ENCODE peak calls at places on chromosome 22, in eight cellular contexts. Y is natural killer cell; W is cardiac muscle cell; Z is HFFc6; H is CD4-positive, alpha-beta T cell; I is AG09309; K is lower lobe of right lung; T is astrocyte of the spinal cord. P is an unnamed sample.

GRCh38 chr22:46614070-46614931 is 5.9 kb upstream of the GRAMD4 start:
- DNase-seq in Y (no peak), W (no peak), Z (no peak), H (peak; percentile 61), I (no peak), K (peak; percentile 62), T (no peak), P (no peak)

GRCh38 chr22:50252081-50253045 is 1.3 kb upstream of the HDAC10 start:
- DNase-seq in Y (peak; percentile 65), W (peak; percentile 71), Z (no peak), H (peak; percentile 67), I (no peak), K (peak; percentile 83), T (peak; percentile 50), P (no peak)

GRCh38 chr22:46362934-46363515 is 27.5 kb downstream of the TRMU start:
- DNase-seq in Y (no peak), W (no peak), Z (no peak), H (no peak), I (no peak), K (peak; percentile 38), T (no peak), P (no peak)

GRCh38 chr22:46336119-46337078 is 885 bp downstream of the TRMU start:
- DNase-seq in Y (no peak), W (peak; percentile 16), Z (peak; percentile 28), H (no peak), I (no peak), K (peak; percentile 59), T (no peak), P (no peak)

GRCh38 chr22:49460662-49461371 is 366.9 kb downstream of the BRD1 start:
- DNase-seq in Y (no peak), W (no peak), Z (no peak), H (no peak), I (no peak), K (no peak), T (no peak), P (no peak)

GRCh38 chr22:27192135-27192900 is 534.9 kb downstream of the MIAT start:
- DNase-seq in Y (no peak), W (peak; percentile 25), Z (no peak), H (no peak), I (no peak), K (no peak), T (no peak), P (no peak)

GRCh38 chr22:46053563-46054090 is 76.7 kb upstream of the WNT7B start:
- DNase-seq in Y (peak; percentile 56), W (peak; percentile 74), Z (no peak), H (peak; percentile 48), I (no peak), K (peak; percentile 87), T (peak; percentile 61), P (no peak)

GRCh38 chr22:20430101-20430640 is 7.5 kb downstream of the SCARF2 start:
- DNase-seq in Y (no peak), W (no peak), Z (no peak), H (no peak), I (no peak), K (peak; percentile 42), T (no peak), P (no peak)

GRCh38 chr22:18075101-18075730 is 2.6 kb upstream of the PEX26 start:
- DNase-seq in Y (no peak), W (no peak), Z (no peak), H (no peak), I (no peak), K (no peak), T (no peak), P (no peak)

GRCh38 chr22:45564349-45565030 is 61.8 kb downstream of the FBLN1 start:
- DNase-seq in Y (no peak), W (no peak), Z (no peak), H (no peak), I (no peak), K (no peak), T (no peak), P (no peak)

GRCh38 chr22:24379536-24379935 is 47.9 kb upstream of the ADORA2A start:
- DNase-seq in Y (no peak), W (no peak), Z (peak; percentile 39), H (no peak), I (no peak), K (no peak), T (no peak), P (no peak)

GRCh38 chr22:31972180-31972579 is 27.8 kb downstream of the YWHAH start:
- DNase-seq in Y (no peak), W (no peak), Z (no peak), H (no peak), I (no peak), K (no peak), T (no peak), P (no peak)

GRCh38 chr22:45268167-45268957 is 16.4 kb upstream of the UPK3A start:
- DNase-seq in Y (no peak), W (peak; percentile 21), Z (no peak), H (no peak), I (no peak), K (no peak), T (no peak), P (no peak)

GRCh38 chr22:39739338-39740027 is 154.1 kb downstream of the ENTHD1 start:
- DNase-seq in Y (no peak), W (no peak), Z (no peak), H (no peak), I (no peak), K (no peak), T (no peak), P (no peak)

GRCh38 chr22:23820748-23821211 is 18.0 kb downstream of the DERL3 start:
- DNase-seq in Y (no peak), W (no peak), Z (no peak), H (no peak), I (no peak), K (peak; percentile 26), T (no peak), P (no peak)

GRCh38 chr22:47022075-47022473 is 259.6 kb downstream of the TBC1D22A start:
- DNase-seq in Y (no peak), W (no peak), Z (no peak), H (no peak), I (no peak), K (no peak), T (no peak), P (no peak)

GRCh38 chr22:25714739-25715138 is 27.2 kb upstream of the MYO18B start:
- DNase-seq in Y (no peak), W (no peak), Z (no peak), H (no peak), I (no peak), K (no peak), T (no peak), P (no peak)

GRCh38 chr22:44933829-44934735 is 75.7 kb downstream of the PHF21B start:
- DNase-seq in Y (no peak), W (no peak), Z (no peak), H (no peak), I (no peak), K (no peak), T (no peak), P (no peak)

GRCh38 chr22:46353483-46354105 is 18.1 kb downstream of the TRMU start:
- DNase-seq in Y (no peak), W (no peak), Z (no peak), H (no peak), I (no peak), K (no peak), T (no peak), P (no peak)

GRCh38 chr22:28142361-28142801 is 223.3 kb upstream of the PITPNB start:
- DNase-seq in Y (no peak), W (peak; percentile 97), Z (peak; percentile 93), H (no peak), I (peak; percentile 91), K (no peak), T (peak; percentile 87), P (no peak)

GRCh38 chr22:19495562-19496323 is 16.0 kb downstream of the CDC45 start:
- DNase-seq in Y (no peak), W (peak; percentile 45), Z (peak; percentile 23), H (no peak), I (peak; percentile 10), K (no peak), T (no peak), P (no peak)

GRCh38 chr22:38214248-38215056 is 12.7 kb downstream of the MAFF start:
- DNase-seq in Y (peak; percentile 53), W (peak; percentile 82), Z (no peak), H (peak; percentile 66), I (no peak), K (peak; percentile 83), T (peak; percentile 71), P (no peak)
- TF ChIP-seq CTCF in Y (no peak), W (peak; percentile 9), Z (no peak), H (no peak), I (no peak), K (no peak), T (peak; percentile 25), P (peak; percentile 43)

GRCh38 chr22:30634477-30635233 is 926 bp upstream of the SLC35E4 start:
- DNase-seq in Y (peak; percentile 85), W (peak; percentile 86), Z (peak; percentile 82), H (peak; percentile 88), I (peak; percentile 64), K (peak; percentile 90), T (peak; percentile 86), P (peak; percentile 24)

GRCh38 chr22:30636226-30637077 is 871 bp downstream of the SLC35E4 start:
- DNase-seq in Y (peak; percentile 31), W (no peak), Z (no peak), H (peak; percentile 4), I (no peak), K (peak; percentile 57), T (peak; percentile 8), P (no peak)

GRCh38 chr22:30637701-30638114 is 2.1 kb downstream of the SLC35E4 start:
- DNase-seq in Y (no peak), W (no peak), Z (no peak), H (no peak), I (no peak), K (no peak), T (no peak), P (no peak)

GRCh38 chr22:30640361-30640760 is 4.8 kb downstream of the SLC35E4 start:
- DNase-seq in Y (no peak), W (no peak), Z (no peak), H (no peak), I (no peak), K (no peak), T (no peak), P (no peak)

GRCh38 chr22:30635273-30636225 is at the start of gene SLC35E4:
- DNase-seq in Y (peak; percentile 91), W (peak; percentile 95), Z (peak; percentile 82), H (peak; percentile 96), I (peak; percentile 46), K (peak; percentile 94), T (peak; percentile 92), P (peak; percentile 49)
- TF ChIP-seq CTCF in Y (no peak), W (peak; percentile 36), Z (peak; percentile 59), H (no peak), I (peak; percentile 54), K (no peak), T (peak; percentile 31), P (peak; percentile 18)

DNA sequence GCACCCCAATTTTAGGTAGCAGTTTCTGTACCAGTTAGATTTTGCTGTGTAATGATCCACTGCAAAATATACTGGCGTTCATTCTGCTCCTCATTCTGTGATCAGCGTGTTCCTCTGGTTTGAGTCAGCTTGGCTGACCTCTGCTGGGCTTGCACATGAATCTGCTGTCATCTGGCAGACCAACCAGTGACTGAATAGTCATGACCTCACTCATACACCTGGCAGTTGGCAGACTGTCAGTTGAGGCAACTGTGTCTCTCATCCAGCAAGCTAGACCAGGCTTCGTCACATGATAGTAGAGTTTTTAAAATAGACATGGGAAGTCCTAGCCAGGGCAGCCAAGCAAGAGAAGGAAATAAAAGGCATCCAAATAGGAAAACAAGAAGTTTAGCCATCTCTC is 316.3 kb upstream of the LARGE1 start:
- DNase-seq in Y (no peak), W (no peak), Z (no peak), H (no peak), I (no peak), K (no peak), T (no peak), P (no peak)
- TF ChIP-seq CTCF in Y (no peak), W (no peak), Z (no peak), H (no peak), I (no peak), K (no peak), T (no peak), P (no peak)

GRCh38 chr22:22380098-22381030 is 128.2 kb downstream of the ZNF280B start:
- DNase-seq in Y (no peak), W (no peak), Z (no peak), H (no peak), I (no peak), K (no peak), T (no peak), P (no peak)
- TF ChIP-seq CTCF in Y (no peak), W (no peak), Z (peak; percentile 42), H (no peak), I (no peak), K (no peak), T (peak; percentile 16), P (no peak)

P was measured in esophagus squamous epithelium.